ENCODE peak calls at places on chromosome X, in four cellular contexts. S is ACHN, I is T-helper 2 cell, V is dorsolateral prefrontal cortex. L is an unnamed sample.

GRCh38 chrX:37997096-37997495 is 9.3 kb upstream of the SYTL5 start:
- DNase-seq in I (no peak), S (no peak), V (no peak), L (no peak)

GRCh38 chrX:155068165-155068564 is 2.8 kb downstream of the CMC4 start:
- DNase-seq in S (peak; percentile 62), I (no peak), V (no peak), L (no peak)

GRCh38 chrX:38095971-38096529 is 89.7 kb downstream of the SYTL5 start:
- DNase-seq in I (no peak), V (no peak), S (peak; percentile 36), L (no peak)

GRCh38 chrX:27307546-27307945 is 155.6 kb downstream of the PPP4R3C start:
- DNase-seq in S (no peak), I (no peak), V (no peak), L (no peak)

GRCh38 chrX:318068-318738 is 393 bp downstream of the GTPBP6 start:
- DNase-seq in S (peak; percentile 90), I (peak; percentile 93), V (peak; percentile 74), L (peak; percentile 97)

GRCh38 chrX:131746491-131746968 is 202.7 kb downstream of the OR13H1 start:
- DNase-seq in V (no peak), S (no peak), I (no peak), L (peak; percentile 80)

GRCh38 chrX:154013001-154013421 is 6.7 kb downstream of the IRAK1 start:
- DNase-seq in S (no peak), I (no peak), V (no peak), L (no peak)

GRCh38 chrX:20361081-20361889 is 94.6 kb upstream of the RPS6KA3 start:
- DNase-seq in V (no peak), I (no peak), S (no peak), L (no peak)

GRCh38 chrX:57267308-57267707 is 19.2 kb upstream of the FAAH2 start:
- DNase-seq in V (no peak), I (no peak), S (no peak), L (no peak)

GRCh38 chrX:1388651-1389050 is 3.3 kb downstream of the SLC25A6 start:
- DNase-seq in I (no peak), S (no peak), V (no peak), L (no peak)

GRCh38 chrX:21745756-21746155 is 12.2 kb downstream of the SMPX start:
- DNase-seq in S (peak; percentile 1), V (no peak), I (no peak), L (peak; percentile 16)

GRCh38 chrX:100819534-100819836 is 706 bp upstream of the CSTF2 start:
- DNase-seq in S (no peak), I (no peak), V (no peak), L (no peak)

GRCh38 chrX:136692271-136692670 is 44.3 kb downstream of the CD40LG start:
- DNase-seq in S (no peak), V (no peak), I (no peak), L (no peak)

GRCh38 chrX:22220941-22221340 is 51.8 kb upstream of the CBLL2 start:
- DNase-seq in I (no peak), V (no peak), S (no peak), L (no peak)

GRCh38 chrX:4830880-4831557 is 1117.6 kb upstream of the PRKX start:
- DNase-seq in I (no peak), V (no peak), S (no peak), L (no peak)

GRCh38 chrX:2609431-2610238 is 81.5 kb upstream of the CD99 start:
- DNase-seq in V (no peak), I (no peak), S (peak; percentile 10), L (no peak)

GRCh38 chrX:107935200-107935599 is 47.0 kb downstream of the TEX13B start:
- DNase-seq in I (no peak), V (no peak), S (peak; percentile 84), L (no peak)